ENCODE peak calls at places on chromosomes 6 and 20, in six cellular contexts. I is spleen; S is A549; X is GM23248; W is heart left ventricle; R is CD8-positive, alpha-beta memory T cell. K is an unnamed sample. For H3K9me3, the result is how much of the 10 kb centered on the place peaks cover.

GRCh38 chr6:151310852-151311767 is 71.3 kb downstream of the AKAP12 start:
- DNase-seq in I (no peak), S (no peak), X (no peak), W (no peak), R (no peak), K (no peak)

GRCh38 chr6:9456241-9456658 is 958.6 kb downstream of the TFAP2A start:
- DNase-seq in I (no peak), S (no peak), X (no peak), W (no peak), R (no peak), K (no peak)

GRCh38 chr6:158879180-158879579 is 60.0 kb upstream of the EZR start:
- DNase-seq in I (no peak), S (no peak), X (peak), W (no peak), R (no peak), K (no peak)

GRCh38 chr6:109010703-109011102 is 83.9 kb downstream of the SESN1 start:
- DNase-seq in I (no peak), S (no peak), X (no peak), W (no peak), R (no peak), K (no peak)

GRCh38 chr6:81623106-81623834 is 129.2 kb downstream of the TENT5A start:
- DNase-seq in I (no peak), S (no peak), X (no peak), W (no peak), R (no peak), K (no peak)

GRCh38 chr20:49851234-49851755 is 38.7 kb downstream of the SLC9A8 start:
- DNase-seq in I (no peak), S (no peak), X (no peak), W (no peak), R (no peak), K (no peak)

GRCh38 chr6:64955435-64955848 is 751.6 kb downstream of the EYS start:
- DNase-seq in I (no peak), S (no peak), X (no peak), W (peak), R (no peak), K (no peak)

GRCh38 chr20:19888269-19888669 is 128.9 kb upstream of the NAA20 start:
- DNase-seq in I (no peak), S (no peak), X (no peak), W (no peak), R (no peak), K (no peak)

GRCh38 chr6:20746805-20747204 is 212.5 kb downstream of the CDKAL1 start:
- DNase-seq in I (no peak), S (no peak), X (no peak), W (no peak), R (no peak), K (no peak)

GRCh38 chr6:376823-377571 is 14.6 kb upstream of the IRF4 start:
- DNase-seq in I (no peak), S (no peak), X (no peak), W (no peak), R (no peak), K (no peak)

GRCh38 chr6:379367-380181 is 12.0 kb upstream of the IRF4 start:
- DNase-seq in I (peak), S (no peak), X (no peak), W (no peak), R (no peak), K (no peak)

GRCh38 chr6:380234-381218 is 11.0 kb upstream of the IRF4 start:
- DNase-seq in I (peak), S (no peak), X (no peak), W (no peak), R (no peak), K (no peak)

GRCh38 chr6:378090-378957 is 13.2 kb upstream of the IRF4 start:
- DNase-seq in I (peak), S (no peak), X (no peak), W (no peak), R (no peak), K (no peak)

DNA sequence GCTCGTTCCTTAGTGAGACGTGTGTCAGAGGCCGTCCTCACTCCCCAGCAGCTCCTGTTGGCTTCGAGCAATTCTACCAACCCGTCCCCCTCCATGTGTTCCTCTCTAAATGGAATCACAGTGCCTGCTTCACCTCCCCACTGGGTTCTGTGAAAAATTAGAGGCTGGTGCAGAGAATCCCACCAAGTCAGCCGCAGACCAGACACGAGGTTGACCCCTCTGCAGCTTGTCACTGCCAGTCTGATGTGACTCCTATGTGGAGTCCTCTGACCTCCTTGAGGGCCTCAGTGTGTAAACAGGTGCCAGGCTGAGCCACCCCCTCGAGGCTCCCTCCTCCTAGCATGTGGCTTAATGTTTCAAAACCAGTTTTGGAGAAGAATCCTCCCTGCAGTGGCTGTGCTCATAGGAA is 12.6 kb upstream of the IRF4 start:
- DNase-seq in I (no peak), S (no peak), X (no peak), W (no peak), R (no peak), K (no peak)
- H3K9me3 ChIP-seq in I (under half), S (under half), X (under half), W (under half), R (under half), K (under half)

GRCh38 chr20:42703744-42704143 is 486.0 kb downstream of the PTPRT start:
- DNase-seq in I (no peak), S (no peak), X (no peak), W (no peak), R (no peak), K (no peak)

GRCh38 chr20:42706762-42707161 is 482.9 kb downstream of the PTPRT start:
- DNase-seq in I (no peak), S (no peak), X (no peak), W (no peak), R (no peak), K (no peak)

GRCh38 chr20:42705550-42705949 is 484.2 kb downstream of the PTPRT start:
- DNase-seq in I (no peak), S (no peak), X (no peak), W (no peak), R (no peak), K (no peak)

DNA sequence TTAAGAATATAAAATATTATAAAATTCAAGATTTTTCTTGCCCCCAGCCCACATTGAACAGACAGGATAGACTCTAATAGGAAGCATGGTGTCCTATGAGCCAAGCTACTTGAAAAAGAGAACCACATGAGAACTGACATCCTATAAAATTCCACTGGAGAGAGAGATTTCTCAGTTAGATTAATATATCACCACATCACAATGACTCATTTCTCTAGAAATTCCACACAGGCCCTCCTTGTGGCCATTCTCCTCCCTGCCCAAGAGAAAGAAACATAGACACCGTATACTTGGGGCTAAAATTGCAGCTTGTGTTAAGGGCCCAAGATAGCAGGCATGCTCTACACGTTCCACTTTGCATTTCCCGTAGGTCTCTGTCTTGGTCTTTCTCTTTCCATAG is 481.4 kb downstream of the PTPRT start:
- DNase-seq in I (no peak), S (no peak), X (no peak), W (no peak), R (no peak), K (no peak)
- H3K9me3 ChIP-seq in I (under half), S (under half), X (under half), W (under half), R (under half), K (under half)

DNA sequence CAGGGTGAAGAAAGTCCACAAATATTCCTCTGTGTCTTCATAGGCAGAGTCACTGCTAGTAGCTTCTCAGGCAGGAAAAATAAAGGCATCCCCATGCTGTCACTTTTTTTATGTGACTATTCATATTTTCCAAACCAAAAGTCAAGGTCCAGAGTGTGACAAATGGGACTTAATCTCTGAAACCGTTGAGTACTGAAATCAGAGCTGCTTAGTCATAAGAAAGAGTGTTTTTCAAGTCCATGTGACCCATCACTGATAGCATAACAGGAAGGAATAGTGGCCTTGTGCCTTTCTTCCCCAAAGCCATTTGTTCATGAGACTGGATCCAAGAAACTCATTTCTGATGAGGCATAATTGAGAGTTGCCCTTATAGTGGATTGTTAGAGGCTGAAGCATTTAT is 210.3 kb upstream of the TSHZ2 start:
- DNase-seq in I (no peak), S (no peak), X (peak), W (no peak), R (no peak), K (no peak)
- H3K9me3 ChIP-seq in I (under half), S (under half), X (under half), W (under half), R (under half), K (under half)

DNA sequence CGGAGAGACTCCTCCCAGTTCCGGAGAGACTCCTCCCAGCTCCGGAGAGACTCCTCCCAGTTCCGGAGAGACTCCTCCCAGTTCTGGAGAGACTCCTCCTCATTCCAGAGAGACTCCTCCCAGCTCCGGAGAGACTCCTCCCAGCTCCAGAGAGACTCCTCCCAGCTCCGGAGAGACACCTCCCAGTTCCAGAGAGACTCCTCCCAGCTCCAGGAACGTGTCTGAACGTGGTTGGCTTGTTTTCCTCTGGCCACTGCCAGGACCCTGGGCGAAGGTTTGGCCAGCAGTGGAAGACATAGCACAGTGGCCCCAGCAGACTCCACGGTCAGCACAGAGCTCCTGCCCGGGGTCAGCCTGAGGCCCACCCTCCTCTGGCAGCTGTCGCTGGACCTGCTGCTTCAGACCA is 122.3 kb upstream of the AFDN start:
- DNase-seq in I (peak), S (no peak), X (no peak), W (no peak), R (no peak), K (no peak)
- H3K9me3 ChIP-seq in I (under half), S (under half), X (under half), W (under half), R (under half), K (under half)

DNA sequence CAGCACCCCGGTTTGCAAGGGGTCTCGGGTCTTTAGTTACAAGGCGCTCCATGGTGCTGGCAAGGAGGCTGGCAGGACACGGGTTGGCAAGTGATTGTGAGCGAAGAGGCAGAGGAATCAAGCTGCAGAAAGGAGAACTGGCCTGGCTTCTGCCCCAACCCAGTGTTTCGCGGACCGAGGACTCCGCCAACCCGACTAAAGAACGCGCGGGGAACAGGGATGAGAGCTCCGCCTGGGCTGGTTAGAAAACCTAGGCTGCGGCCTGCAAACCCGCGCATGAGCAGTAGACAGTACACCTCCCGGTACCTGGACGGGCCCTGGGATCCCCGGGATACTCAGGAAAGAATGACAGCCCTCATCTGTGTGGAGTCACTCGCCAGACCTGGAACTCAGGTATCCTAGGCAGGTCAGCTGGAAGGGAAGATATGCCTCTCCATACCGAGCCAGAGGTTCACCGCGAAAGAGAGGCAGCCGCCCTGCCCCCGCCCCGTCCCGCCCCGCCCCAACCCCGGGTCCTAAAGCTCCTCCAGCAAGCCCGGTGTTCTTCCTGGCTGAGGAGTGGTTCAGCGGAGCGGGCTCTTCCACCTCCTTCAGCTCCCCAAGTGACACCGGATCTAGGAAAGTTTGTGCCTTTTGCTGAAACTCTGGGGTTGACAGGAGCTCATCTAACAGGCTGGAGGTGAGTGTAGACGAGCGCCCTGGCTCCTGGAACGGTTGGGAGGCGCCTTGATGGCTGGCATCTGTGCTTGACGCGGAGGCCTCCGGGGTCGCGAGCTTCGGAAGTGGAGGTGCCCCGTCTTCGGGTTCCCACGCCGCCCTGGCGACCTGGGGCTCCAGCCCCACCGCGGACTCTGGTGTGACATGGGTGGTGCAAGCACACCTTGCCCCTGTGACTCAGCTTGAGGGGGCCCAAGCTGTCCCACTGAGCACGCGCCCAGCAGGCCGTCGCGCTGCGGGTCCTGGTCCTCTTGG is 1847.3 kb upstream of the DEFB115 start:
- DNase-seq in I (no peak), S (no peak), X (no peak), W (peak), R (no peak), K (no peak)
- H3K9me3 ChIP-seq in I (under half), S (under half), X (under half), W (under half), R (under half), K (under half)